ENCODE peak calls at places on chromosomes 4 and X, in five cellular contexts. E, C, O, P and R are unnamed samples.

GRCh38 chrX:132092439-132093065 is 35.3 kb downstream of the FRMD7 start:
- DNase-seq in O (peak; percentile 18), C (peak; percentile 21), P (peak; percentile 14), E (peak; percentile 73), R (no peak)

GRCh38 chr4:130090427-130090826 is 994.5 kb downstream of the C4orf33 start:
- DNase-seq in C (no peak), P (no peak), E (no peak), O (no peak), R (no peak)

GRCh38 chr4:80182237-80182866 is 15.0 kb upstream of the PRDM8 start:
- DNase-seq in P (no peak), O (no peak), C (no peak), E (no peak), R (no peak)

GRCh38 chrX:46665232-46666162 is 91.9 kb downstream of the CHST7 start:
- DNase-seq in P (peak; percentile 10), O (no peak), C (peak; percentile 85), E (no peak), R (no peak)

GRCh38 chr4:4625488-4625887 is 83.6 kb upstream of the STX18 start:
- DNase-seq in C (no peak), E (no peak), O (no peak), P (no peak), R (no peak)

GRCh38 chr4:107098403-107098802 is 62.3 kb upstream of the DKK2 start:
- DNase-seq in O (no peak), P (no peak), E (no peak), C (peak; percentile 70), R (no peak)

GRCh38 chr4:82099863-82100579 is 273.8 kb downstream of the HNRNPD start:
- DNase-seq in O (no peak), P (no peak), E (no peak), C (no peak), R (no peak)

GRCh38 chr4:72842323-72842722 is 227.2 kb downstream of the COX18 start:
- DNase-seq in C (no peak), O (no peak), P (no peak), E (no peak), R (no peak)

GRCh38 chr4:139675651-139676050 is 10.0 kb downstream of the MGST2 start:
- DNase-seq in O (no peak), C (no peak), E (no peak), P (no peak), R (no peak)

GRCh38 chr4:146146918-146147317 is 28.6 kb upstream of the LSM6 start:
- DNase-seq in E (no peak), P (no peak), O (no peak), C (no peak), R (no peak)

GRCh38 chr4:25767877-25768475 is 94.8 kb downstream of the SEL1L3 start:
- DNase-seq in C (peak; percentile 40), P (peak; percentile 78), E (peak; percentile 62), O (peak; percentile 75), R (peak; percentile 82)